ENCODE peak calls at places on chromosomes 11 and 22, in seven cellular contexts. W, T, S, Y, A, B and F are unnamed samples.

GRCh38 chr11:86551286-86551685 is 121.1 kb downstream of the ME3 start:
- DNase-seq in W (no peak), T (peak; percentile 96), S (no peak), Y (peak; percentile 40), A (no peak), B (no peak), F (no peak)

GRCh38 chr11:94838027-94838610 is 70.0 kb downstream of the AMOTL1 start:
- DNase-seq in W (no peak), T (no peak), S (no peak), Y (no peak), A (no peak), B (no peak), F (no peak)

GRCh38 chr11:82927264-82927880 is 25.8 kb downstream of the DDIAS start:
- DNase-seq in W (no peak), T (peak; percentile 68), S (no peak), Y (peak; percentile 20), A (no peak), B (no peak), F (no peak)

GRCh38 chr11:3637201-3637600 is 4.6 kb downstream of the ART5 start:
- DNase-seq in W (no peak), T (no peak), S (no peak), Y (no peak), A (no peak), B (no peak), F (no peak)

GRCh38 chr11:90757851-90758494 is 535.1 kb upstream of the CHORDC1 start:
- DNase-seq in W (no peak), T (no peak), S (no peak), Y (no peak), A (no peak), B (no peak), F (no peak)

GRCh38 chr11:76642341-76642740 is 28.2 kb downstream of the LRRC32 start:
- DNase-seq in W (no peak), T (no peak), S (peak; percentile 43), Y (no peak), A (no peak), B (peak; percentile 67), F (no peak)

GRCh38 chr11:65498042-65498726 is 661 bp upstream of the MALAT1 start:
- DNase-seq in W (no peak), T (peak; percentile 75), S (peak; percentile 83), Y (peak; percentile 66), A (peak; percentile 70), B (no peak), F (peak; percentile 73)

GRCh38 chr11:123302751-123303195 is 107.7 kb upstream of the CLMP start:
- DNase-seq in W (no peak), T (peak; percentile 59), S (no peak), Y (no peak), A (no peak), B (no peak), F (no peak)

GRCh38 chr11:128735935-128736610 is 42.2 kb downstream of the FLI1 start:
- DNase-seq in W (no peak), T (no peak), S (no peak), Y (no peak), A (no peak), B (no peak), F (no peak)

GRCh38 chr11:9065614-9066431 is 25.6 kb downstream of the SCUBE2 start:
- DNase-seq in W (no peak), T (no peak), S (no peak), Y (no peak), A (no peak), B (no peak), F (no peak)

GRCh38 chr11:85953491-85954143 is 98.4 kb downstream of the CCDC83 start:
- DNase-seq in W (no peak), T (peak; percentile 72), S (no peak), Y (no peak), A (no peak), B (no peak), F (no peak)

GRCh38 chr11:86938900-86939880 is 16.0 kb downstream of the FZD4 start:
- DNase-seq in W (no peak), T (peak; percentile 74), S (no peak), Y (peak; percentile 32), A (no peak), B (no peak), F (no peak)

DNA sequence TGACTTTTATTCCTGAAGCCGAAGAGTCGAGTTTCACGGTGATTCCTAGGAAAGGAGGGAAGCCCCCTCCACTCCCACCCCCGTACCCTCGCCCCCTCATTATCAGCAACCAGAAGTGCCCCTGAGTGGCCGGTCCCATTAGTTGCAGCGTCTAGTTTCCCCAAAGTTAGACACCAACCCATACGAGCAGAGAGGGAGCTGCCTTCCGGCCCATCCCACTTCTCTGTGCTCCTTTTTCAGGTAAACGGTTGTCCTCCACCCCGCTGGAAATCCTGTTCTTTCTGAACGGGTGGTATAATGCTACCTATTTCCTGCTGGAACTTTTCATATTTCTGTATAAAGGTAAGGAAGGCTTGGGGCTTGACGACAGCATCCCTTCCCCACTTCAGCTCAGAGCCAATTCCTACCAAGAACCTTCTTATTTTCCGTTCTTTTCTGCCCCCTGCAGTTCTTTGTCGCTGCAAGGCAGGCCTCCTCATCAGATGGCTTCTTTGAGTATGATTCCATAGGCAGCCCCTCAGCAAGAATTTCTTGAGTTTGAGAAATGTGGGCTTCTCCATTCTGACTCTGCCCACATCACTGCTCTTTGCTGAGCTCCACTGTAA is 706 bp downstream of the TMEM216 start:
- DNase-seq in W (no peak), T (peak; percentile 21), S (no peak), Y (no peak), A (no peak), B (no peak), F (no peak)
- TF ChIP-seq CTCF in W (no peak), T (peak; percentile 23), S (no peak), Y (no peak), A (no peak), B (peak; percentile 36), F (no peak)

DNA sequence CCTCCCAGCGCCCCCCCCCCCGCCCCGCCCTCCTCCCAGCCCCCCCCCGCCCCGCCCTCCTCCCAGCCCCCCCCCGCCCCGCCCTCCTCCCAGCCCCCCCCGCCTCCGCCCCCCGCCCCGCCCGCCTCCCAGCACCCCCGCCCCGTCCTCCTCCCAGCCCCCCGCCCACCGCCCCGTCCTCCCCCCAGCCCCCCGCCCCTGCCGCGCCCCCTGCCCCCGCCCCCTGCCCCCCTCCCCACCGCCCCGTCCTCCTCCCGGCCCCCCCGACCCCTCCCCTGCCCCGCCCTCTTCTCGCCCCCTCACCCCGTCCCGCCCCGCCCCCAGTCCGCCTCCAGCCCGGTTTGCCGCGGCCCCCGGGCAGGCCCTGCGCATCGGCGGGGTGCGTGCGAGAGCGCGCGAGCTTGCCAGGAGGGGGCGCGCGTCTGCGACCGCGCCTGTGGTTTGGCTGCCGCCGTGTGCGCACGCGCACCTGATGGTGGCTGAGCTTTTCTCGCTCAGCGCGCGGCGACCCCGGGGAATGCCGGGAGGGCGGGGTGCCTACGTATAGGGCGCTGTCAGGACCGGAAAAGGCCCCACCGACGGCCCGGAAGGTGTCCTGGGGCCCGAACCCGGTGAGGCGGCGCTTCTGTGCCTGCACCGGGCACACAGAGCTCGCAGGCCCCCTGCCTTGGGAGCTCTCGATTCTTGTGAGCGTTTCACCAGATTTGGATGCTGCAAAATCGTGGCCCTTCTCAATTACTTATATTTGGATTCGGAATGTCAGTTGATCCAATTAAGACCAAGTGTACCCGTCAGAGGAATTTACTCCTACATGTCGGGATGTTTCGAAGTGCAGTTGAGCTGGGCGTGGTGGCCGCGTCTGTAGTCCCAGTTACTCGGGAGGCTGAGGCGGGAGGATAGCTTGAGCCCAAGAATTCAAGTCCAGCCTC is 501 bp upstream of the TTLL12 start:
- DNase-seq in W (peak; percentile 94), T (peak; percentile 90), S (peak; percentile 97), Y (peak; percentile 93), A (peak; percentile 99), B (peak; percentile 99), F (peak; percentile 98)
- TF ChIP-seq CTCF in W (peak; percentile 74), T (peak; percentile 34), S (peak; percentile 25), Y (peak; percentile 86), A (peak; percentile 63), B (peak; percentile 77), F (peak; percentile 87)

GRCh38 chr11:75425422-75425821 is 7.6 kb downstream of the KLHL35 start:
- DNase-seq in W (no peak), T (no peak), S (no peak), Y (no peak), A (peak; percentile 60), B (no peak), F (no peak)
- TF ChIP-seq CTCF in W (no peak), T (peak; percentile 25), S (no peak), Y (no peak), A (no peak), B (peak; percentile 27), F (no peak)

DNA sequence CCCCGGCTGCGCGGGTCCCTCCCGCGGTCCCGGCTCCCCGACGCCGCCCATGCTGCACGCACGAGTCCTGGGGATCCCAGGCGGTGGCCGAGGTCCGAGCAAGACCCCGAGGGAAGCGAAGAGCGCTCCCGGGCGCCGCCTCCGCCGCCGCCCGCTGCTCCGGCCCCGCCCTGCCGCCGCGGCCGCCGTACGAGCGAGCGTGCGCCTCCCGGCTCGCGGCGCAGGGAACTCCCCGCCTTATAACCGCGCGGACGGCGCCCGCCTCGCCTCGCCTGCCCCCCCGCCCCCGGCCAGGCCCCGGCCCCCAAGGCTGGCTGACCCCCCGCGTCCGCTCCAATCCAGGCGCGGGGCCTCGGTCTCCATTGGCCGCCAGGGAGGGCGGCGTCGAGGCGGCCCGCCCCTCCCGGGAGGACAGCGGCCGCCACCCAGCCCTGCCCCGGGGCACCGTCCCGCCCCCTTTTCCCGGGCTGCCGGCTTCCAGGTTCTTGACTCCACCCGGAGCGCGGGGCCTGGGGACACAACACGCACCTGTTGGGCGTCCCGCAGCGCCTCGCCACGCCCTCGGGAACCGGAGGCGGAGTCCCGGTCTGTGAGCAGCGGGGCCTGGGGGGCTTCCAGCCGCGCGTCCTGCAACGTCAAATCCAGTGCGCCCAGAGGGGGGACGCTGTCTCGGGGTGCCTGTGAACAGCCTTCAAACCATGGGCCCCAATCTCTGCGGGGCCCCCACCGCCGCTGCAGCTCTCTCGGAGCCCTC is at the start of gene FADS3:
- DNase-seq in W (peak; percentile 79), T (peak; percentile 63), S (peak; percentile 94), Y (peak; percentile 88), A (peak; percentile 94), B (peak; percentile 90), F (peak; percentile 92)
- TF ChIP-seq CTCF in W (no peak), T (no peak), S (no peak), Y (peak; percentile 22), A (no peak), B (no peak), F (no peak)

GRCh38 chr11:72833792-72834501 is 19.7 kb downstream of the ATG16L2 start:
- DNase-seq in W (no peak), T (no peak), S (no peak), Y (peak; percentile 58), A (no peak), B (peak; percentile 42), F (no peak)
- TF ChIP-seq CTCF in W (no peak), T (no peak), S (no peak), Y (no peak), A (no peak), B (no peak), F (no peak)

DNA sequence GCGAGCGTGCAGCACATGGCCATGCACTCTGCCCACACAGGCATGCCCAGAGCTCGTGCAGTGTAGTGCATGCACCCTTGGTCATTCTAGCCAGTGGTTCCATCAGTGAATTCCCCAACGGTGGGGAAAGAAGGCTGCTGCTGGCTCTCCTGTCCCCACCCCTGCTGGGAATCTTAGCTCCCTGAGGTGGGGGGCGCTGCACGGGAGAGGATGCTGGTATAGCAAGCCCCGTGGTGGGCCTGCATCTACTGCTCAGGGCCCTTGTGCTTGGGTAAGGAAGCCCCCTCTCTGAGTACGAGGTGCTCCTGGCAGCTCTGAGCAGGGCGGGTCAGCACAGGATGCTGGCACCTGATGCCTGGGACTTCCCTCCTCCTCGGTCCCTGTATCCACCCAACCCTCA is 18.5 kb upstream of the BAIAP2L2 start:
- DNase-seq in W (no peak), T (no peak), S (no peak), Y (no peak), A (no peak), B (no peak), F (no peak)
- TF ChIP-seq CTCF in W (no peak), T (no peak), S (no peak), Y (no peak), A (no peak), B (no peak), F (no peak)